ENCODE peak calls at places on chromosome 10, in four cellular contexts. W is heart left ventricle; J is IMR-90; Q is effector memory CD4-positive, alpha-beta T cell. X is an unnamed sample.

GRCh38 chr10:110336111-110336721 is 31.5 kb upstream of the SMNDC1 start:
- DNase-seq in W (no peak), J (peak), Q (no peak), X (peak)

GRCh38 chr10:14880201-14880600 is 1.5 kb downstream of the SUV39H2 start:
- DNase-seq in W (no peak), J (no peak), Q (no peak), X (no peak)

GRCh38 chr10:126387931-126388911 is at the start of gene ADAM12:
- DNase-seq in W (peak), Q (no peak), J (peak), X (peak)

GRCh38 chr10:57952741-57953140 is 315.0 kb downstream of the IPMK start:
- DNase-seq in W (no peak), J (peak), Q (no peak), X (no peak)

GRCh38 chr10:117254338-117254737 is 13.4 kb downstream of the SLC18A2 start:
- DNase-seq in Q (no peak), W (no peak), J (no peak), X (no peak)

GRCh38 chr10:58796242-58796641 is 283.6 kb downstream of the BICC1 start:
- DNase-seq in Q (no peak), W (no peak), J (no peak), X (no peak)

GRCh38 chr10:2925631-2926030 is 141.7 kb upstream of the PFKP start:
- DNase-seq in J (peak), Q (no peak), W (peak), X (no peak)

GRCh38 chr10:94293344-94293743 is 69.4 kb downstream of the NOC3L start:
- DNase-seq in W (no peak), Q (no peak), J (no peak), X (no peak)

GRCh38 chr10:76244061-76244686 is 812.8 kb downstream of the LRMDA start:
- DNase-seq in J (no peak), Q (no peak), W (no peak), X (peak)

GRCh38 chr10:29941476-29941875 is 117.9 kb downstream of the JCAD start:
- DNase-seq in Q (no peak), W (no peak), J (no peak), X (no peak)

GRCh38 chr10:76411719-76412435 is 980.5 kb downstream of the LRMDA start:
- DNase-seq in Q (no peak), W (peak), J (no peak), X (peak)

GRCh38 chr10:103852856-103853255 is 2.5 kb downstream of the SH3PXD2A start:
- DNase-seq in W (no peak), Q (no peak), J (peak), X (no peak)

DNA sequence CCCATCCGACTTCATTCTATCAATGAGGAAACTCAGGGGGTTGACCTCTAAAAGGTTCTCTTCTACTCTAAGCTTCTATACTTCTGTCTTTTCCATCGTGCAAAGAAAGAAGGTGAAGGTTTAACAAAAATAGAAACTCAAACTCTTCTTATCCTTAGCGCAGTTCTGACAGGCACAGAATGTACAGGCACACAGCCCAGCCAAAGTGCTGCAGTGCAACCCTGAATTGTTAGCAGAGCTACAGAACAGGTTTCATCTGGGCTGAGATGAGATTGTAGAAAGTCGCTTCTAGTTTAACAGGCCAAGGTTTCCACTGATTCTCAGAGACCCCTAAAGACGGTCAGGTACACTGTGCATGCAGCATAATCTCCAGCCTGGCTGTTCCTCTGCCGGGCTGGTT is 79.3 kb upstream of the AFAP1L2 start:
- DNase-seq in Q (no peak), W (peak), J (no peak), X (peak)
- H3K27ac ChIP-seq in Q (no peak), W (peak), J (no peak), X (peak)

GRCh38 chr10:129309565-129309964 is 157.5 kb upstream of the MGMT start:
- DNase-seq in J (no peak), Q (no peak), W (no peak), X (no peak)

GRCh38 chr10:129307141-129307540 is 159.9 kb upstream of the MGMT start:
- DNase-seq in J (no peak), W (no peak), Q (no peak), X (no peak)

GRCh38 chr10:129305046-129305445 is 162.0 kb upstream of the MGMT start:
- DNase-seq in J (no peak), W (no peak), Q (no peak), X (no peak)

DNA sequence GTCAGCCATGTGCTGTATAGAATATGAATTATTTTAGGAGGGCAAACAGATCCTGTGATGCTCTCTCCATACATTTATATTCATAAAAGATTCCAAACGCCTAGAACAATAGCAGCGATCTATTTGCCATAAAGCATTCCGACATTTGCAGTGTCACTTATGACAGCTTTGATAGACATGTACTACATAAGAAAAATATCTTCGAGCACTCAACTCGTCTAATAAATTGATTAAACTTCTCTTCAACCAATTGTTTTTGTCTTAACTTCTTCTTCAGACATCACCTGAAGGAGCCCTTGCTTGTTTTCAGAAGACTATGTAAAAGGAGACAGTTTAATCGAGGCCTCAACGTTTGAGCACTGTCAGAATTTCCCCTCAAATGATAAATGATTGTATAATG is 158.1 kb upstream of the MGMT start:
- DNase-seq in Q (no peak), W (no peak), J (no peak), X (no peak)
- H3K27ac ChIP-seq in Q (no peak), W (no peak), J (no peak), X (no peak)

GRCh38 chr10:63319231-63319630 is 146.5 kb downstream of the JMJD1C start:
- DNase-seq in J (no peak), W (no peak), Q (no peak), X (no peak)

GRCh38 chr10:63318491-63318890 is 147.3 kb downstream of the JMJD1C start:
- DNase-seq in Q (no peak), W (no peak), J (no peak), X (no peak)

GRCh38 chr10:63320683-63321082 is 145.1 kb downstream of the JMJD1C start:
- DNase-seq in J (no peak), W (no peak), Q (no peak), X (no peak)

DNA sequence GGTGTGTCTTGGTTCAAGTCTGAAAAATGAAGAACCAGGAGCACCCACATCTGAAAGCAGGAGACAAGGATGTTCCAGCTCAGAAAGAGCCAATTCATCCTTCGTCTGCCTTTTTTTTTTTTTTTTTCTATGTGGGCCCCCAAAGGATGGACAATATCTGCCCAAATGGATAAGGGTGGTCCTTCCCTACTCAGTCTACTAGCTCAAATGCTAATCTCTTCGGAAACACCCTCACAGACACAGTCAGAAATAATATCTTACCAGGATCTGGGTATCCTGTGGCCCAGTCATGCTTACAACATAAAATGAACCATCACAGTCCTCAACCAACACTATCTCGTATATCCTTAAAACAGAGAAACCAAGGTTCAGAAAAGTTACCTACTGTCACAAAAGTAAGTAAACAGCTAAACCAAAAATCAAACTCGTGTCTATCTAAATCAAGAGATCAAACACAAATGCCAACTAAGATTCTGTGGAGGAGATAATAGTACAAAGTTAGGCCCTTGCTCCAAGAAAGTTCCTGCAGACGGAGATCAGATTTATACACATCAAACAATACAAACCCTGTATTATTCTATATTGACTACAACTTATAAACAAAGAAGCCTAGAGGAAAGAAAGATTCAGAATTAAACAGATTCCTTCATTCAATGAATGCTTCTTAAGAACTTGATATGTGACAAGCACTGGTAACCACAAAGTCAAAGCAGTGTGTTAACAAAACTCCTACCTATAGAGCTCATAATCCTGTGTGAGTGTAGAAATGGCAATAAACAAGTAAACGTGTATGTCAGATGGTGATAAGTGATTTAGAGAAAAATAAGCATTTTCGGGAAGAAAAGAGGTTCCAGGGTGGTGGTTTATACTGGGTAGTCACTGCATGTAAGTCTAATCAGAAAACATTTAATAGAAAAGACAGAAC is 141.6 kb downstream of the JMJD1C start:
- DNase-seq in W (no peak), J (no peak), Q (no peak), X (no peak)
- H3K27ac ChIP-seq in W (no peak), J (no peak), Q (no peak), X (no peak)

GRCh38 chr10:72424561-72424960 is 69.8 kb upstream of the DNAJB12 start:
- DNase-seq in W (no peak), J (no peak), Q (no peak), X (no peak)
- H3K27ac ChIP-seq in W (no peak), J (no peak), Q (no peak), X (no peak)

X was measured in ovary.